ENCODE peak calls at places on chromosomes 4 and X, in five cellular contexts. One of them, this sample, is unnamed.

GRCh38 chr4:25001499-25001898 is 29.2 kb downstream of the LGI2 start:
- DNase-seq in NCI-H510A treated with DMSO at 0.1 percent for 48 hours: no peak
- DNase-seq in GM12865: no peak
- DNase-seq in KG1: no peak
- DNase-seq in uterus: no peak
- DNase-seq in this sample: no peak

GRCh38 chrX:106168107-106168506 is at the start of gene PWWP3B:
- DNase-seq in uterus: peak; percentile 55
- DNase-seq in KG1: no peak
- DNase-seq in GM12865: no peak
- DNase-seq in NCI-H510A treated with DMSO at 0.1 percent for 48 hours: peak; percentile 49
- DNase-seq in this sample: no peak

GRCh38 chr4:141350122-141350904 is 129.6 kb downstream of the ZNF330 start:
- DNase-seq in KG1: no peak
- DNase-seq in uterus: peak; percentile 17
- DNase-seq in GM12865: no peak
- DNase-seq in NCI-H510A treated with DMSO at 0.1 percent for 48 hours: peak; percentile 19
- DNase-seq in this sample: no peak

GRCh38 chr4:76867880-76868655 is 29.9 kb downstream of the SOWAHB start:
- DNase-seq in uterus: no peak
- DNase-seq in GM12865: no peak
- DNase-seq in KG1: no peak
- DNase-seq in NCI-H510A treated with DMSO at 0.1 percent for 48 hours: no peak
- DNase-seq in this sample: no peak

GRCh38 chr4:122908223-122908622 is 14.2 kb downstream of the NUDT6 start:
- DNase-seq in GM12865: no peak
- DNase-seq in uterus: no peak
- DNase-seq in KG1: no peak
- DNase-seq in NCI-H510A treated with DMSO at 0.1 percent for 48 hours: no peak
- DNase-seq in this sample: no peak

GRCh38 chr4:150722908-150723362 is 141.0 kb downstream of the MAB21L2 start:
- DNase-seq in GM12865: no peak
- DNase-seq in KG1: no peak
- DNase-seq in uterus: peak; percentile 23
- DNase-seq in NCI-H510A treated with DMSO at 0.1 percent for 48 hours: no peak
- DNase-seq in this sample: peak; percentile 14

GRCh38 chr4:153205757-153206156 is 1.5 kb downstream of the TRIM2 start:
- DNase-seq in KG1: no peak
- DNase-seq in GM12865: no peak
- DNase-seq in uterus: no peak
- DNase-seq in NCI-H510A treated with DMSO at 0.1 percent for 48 hours: no peak
- DNase-seq in this sample: no peak

GRCh38 chr4:112031712-112032328 is 113.4 kb upstream of the FAM241A start:
- DNase-seq in KG1: peak; percentile 41
- DNase-seq in NCI-H510A treated with DMSO at 0.1 percent for 48 hours: peak; percentile 33
- DNase-seq in uterus: no peak
- DNase-seq in GM12865: peak; percentile 59
- DNase-seq in this sample: peak; percentile 14

GRCh38 chrX:34509394-34509793 is 147.7 kb downstream of the TMEM47 start:
- DNase-seq in GM12865: no peak
- DNase-seq in uterus: no peak
- DNase-seq in NCI-H510A treated with DMSO at 0.1 percent for 48 hours: no peak
- DNase-seq in KG1: no peak
- DNase-seq in this sample: no peak

GRCh38 chr4:142846105-142846728 is at the start of gene INPP4B:
- DNase-seq in KG1: peak; percentile 26
- DNase-seq in NCI-H510A treated with DMSO at 0.1 percent for 48 hours: peak; percentile 63
- DNase-seq in uterus: peak; percentile 44
- DNase-seq in GM12865: peak; percentile 33
- DNase-seq in this sample: peak; percentile 7

GRCh38 chr4:24394041-24394440 is 190.3 kb downstream of the DHX15 start:
- DNase-seq in NCI-H510A treated with DMSO at 0.1 percent for 48 hours: no peak
- DNase-seq in GM12865: no peak
- DNase-seq in KG1: no peak
- DNase-seq in uterus: no peak
- DNase-seq in this sample: peak; percentile 43

GRCh38 chrX:100625985-100626491 is 10.6 kb downstream of the TSPAN6 start:
- DNase-seq in uterus: no peak
- DNase-seq in KG1: no peak
- DNase-seq in GM12865: peak; percentile 80
- DNase-seq in NCI-H510A treated with DMSO at 0.1 percent for 48 hours: no peak
- DNase-seq in this sample: no peak

GRCh38 chr4:133096972-133097371 is 52.1 kb upstream of the PCDH10 start:
- DNase-seq in KG1: no peak
- DNase-seq in GM12865: no peak
- DNase-seq in uterus: no peak
- DNase-seq in NCI-H510A treated with DMSO at 0.1 percent for 48 hours: no peak
- DNase-seq in this sample: no peak

GRCh38 chr4:38610844-38611550 is 53.0 kb upstream of the KLF3 start:
- DNase-seq in NCI-H510A treated with DMSO at 0.1 percent for 48 hours: peak; percentile 14
- DNase-seq in uterus: no peak
- DNase-seq in KG1: no peak
- DNase-seq in GM12865: no peak
- DNase-seq in this sample: no peak

GRCh38 chr4:40736910-40737309 is 12.8 kb upstream of the NSUN7 start:
- DNase-seq in uterus: no peak
- DNase-seq in KG1: no peak
- DNase-seq in NCI-H510A treated with DMSO at 0.1 percent for 48 hours: peak; percentile 25
- DNase-seq in GM12865: peak; percentile 69
- DNase-seq in this sample: no peak

GRCh38 chr4:48388504-48389154 is 47.3 kb downstream of the SLAIN2 start:
- DNase-seq in GM12865: no peak
- DNase-seq in KG1: no peak
- DNase-seq in NCI-H510A treated with DMSO at 0.1 percent for 48 hours: no peak
- DNase-seq in uterus: no peak
- DNase-seq in this sample: no peak

GRCh38 chr4:84238247-84239090 is 260.6 kb downstream of the NKX6-1 start:
- DNase-seq in NCI-H510A treated with DMSO at 0.1 percent for 48 hours: no peak
- DNase-seq in uterus: no peak
- DNase-seq in KG1: no peak
- DNase-seq in GM12865: no peak
- DNase-seq in this sample: no peak

GRCh38 chr4:118797558-118798142 is 38.3 kb downstream of the SEC24D start:
- DNase-seq in uterus: no peak
- DNase-seq in NCI-H510A treated with DMSO at 0.1 percent for 48 hours: no peak
- DNase-seq in GM12865: no peak
- DNase-seq in KG1: no peak
- DNase-seq in this sample: no peak